ENCODE peak calls at places on chromosomes 12 and 14, in eight cellular contexts. One of them, this sample, is unnamed.

GRCh38 chr14:60276347-60276746 is 27.3 kb downstream of the PPM1A start:
- DNase-seq in ovary: no peak
- DNase-seq in thoracic aorta: no peak
- DNase-seq in CD8-positive, alpha-beta T cell: no peak
- DNase-seq in tibial artery: no peak
- DNase-seq in bronchial epithelial cell: no peak
- DNase-seq in uterus: no peak
- DNase-seq in heart left ventricle: no peak
- DNase-seq in this sample: no peak

GRCh38 chr12:26658991-26659390 is 174.0 kb downstream of the ITPR2 start:
- DNase-seq in ovary: no peak
- DNase-seq in thoracic aorta: no peak
- DNase-seq in CD8-positive, alpha-beta T cell: no peak
- DNase-seq in tibial artery: no peak
- DNase-seq in bronchial epithelial cell: no peak
- DNase-seq in uterus: no peak
- DNase-seq in heart left ventricle: no peak
- DNase-seq in this sample: no peak

GRCh38 chr12:91215940-91216454 is 33.4 kb upstream of the DCN start:
- DNase-seq in ovary: no peak
- DNase-seq in thoracic aorta: no peak
- DNase-seq in CD8-positive, alpha-beta T cell: no peak
- DNase-seq in tibial artery: peak; percentile 35
- DNase-seq in bronchial epithelial cell: no peak
- DNase-seq in uterus: no peak
- DNase-seq in heart left ventricle: no peak
- DNase-seq in this sample: no peak

GRCh38 chr12:104219908-104220404 is 4.4 kb downstream of the TXNRD1 start:
- DNase-seq in ovary: no peak
- DNase-seq in thoracic aorta: no peak
- DNase-seq in CD8-positive, alpha-beta T cell: peak; percentile 58
- DNase-seq in tibial artery: peak; percentile 45
- DNase-seq in bronchial epithelial cell: peak; percentile 99
- DNase-seq in uterus: no peak
- DNase-seq in heart left ventricle: no peak
- DNase-seq in this sample: peak; percentile 12

GRCh38 chr12:27922591-27923139 is 49.9 kb downstream of the PTHLH start:
- DNase-seq in ovary: peak; percentile 36
- DNase-seq in thoracic aorta: peak; percentile 13
- DNase-seq in CD8-positive, alpha-beta T cell: no peak
- DNase-seq in tibial artery: no peak
- DNase-seq in bronchial epithelial cell: peak; percentile 94
- DNase-seq in uterus: peak; percentile 13
- DNase-seq in heart left ventricle: peak; percentile 40
- DNase-seq in this sample: peak; percentile 17

GRCh38 chr12:82682326-82682725 is 4.4 kb upstream of the TMTC2 start:
- DNase-seq in ovary: no peak
- DNase-seq in thoracic aorta: no peak
- DNase-seq in CD8-positive, alpha-beta T cell: no peak
- DNase-seq in tibial artery: no peak
- DNase-seq in bronchial epithelial cell: no peak
- DNase-seq in uterus: no peak
- DNase-seq in heart left ventricle: no peak
- DNase-seq in this sample: no peak

GRCh38 chr14:36518586-36519430 is 1.2 kb downstream of the NKX2-1 start:
- DNase-seq in ovary: no peak
- DNase-seq in thoracic aorta: no peak
- DNase-seq in CD8-positive, alpha-beta T cell: no peak
- DNase-seq in tibial artery: no peak
- DNase-seq in bronchial epithelial cell: no peak
- DNase-seq in uterus: no peak
- DNase-seq in heart left ventricle: no peak
- DNase-seq in this sample: no peak

GRCh38 chr14:53304726-53305381 is 151.7 kb upstream of the DDHD1 start:
- DNase-seq in ovary: no peak
- DNase-seq in thoracic aorta: no peak
- DNase-seq in CD8-positive, alpha-beta T cell: no peak
- DNase-seq in tibial artery: no peak
- DNase-seq in bronchial epithelial cell: no peak
- DNase-seq in uterus: no peak
- DNase-seq in heart left ventricle: no peak
- DNase-seq in this sample: no peak

GRCh38 chr14:105315211-105315721 is 718 bp downstream of the PACS2 start:
- DNase-seq in ovary: peak; percentile 57
- DNase-seq in thoracic aorta: no peak
- DNase-seq in CD8-positive, alpha-beta T cell: peak; percentile 61
- DNase-seq in tibial artery: peak; percentile 34
- DNase-seq in bronchial epithelial cell: peak; percentile 20
- DNase-seq in uterus: no peak
- DNase-seq in heart left ventricle: no peak
- DNase-seq in this sample: peak; percentile 29

GRCh38 chr14:76772300-76773187 is 11.3 kb downstream of the VASH1 start:
- DNase-seq in ovary: peak; percentile 85
- DNase-seq in thoracic aorta: peak; percentile 60
- DNase-seq in CD8-positive, alpha-beta T cell: no peak
- DNase-seq in tibial artery: peak; percentile 78
- DNase-seq in bronchial epithelial cell: no peak
- DNase-seq in uterus: peak; percentile 83
- DNase-seq in heart left ventricle: peak; percentile 87
- DNase-seq in this sample: no peak

GRCh38 chr12:132260721-132261120 is 68.7 kb downstream of the GALNT9 start:
- DNase-seq in ovary: no peak
- DNase-seq in thoracic aorta: no peak
- DNase-seq in CD8-positive, alpha-beta T cell: no peak
- DNase-seq in tibial artery: no peak
- DNase-seq in bronchial epithelial cell: no peak
- DNase-seq in uterus: no peak
- DNase-seq in heart left ventricle: no peak
- DNase-seq in this sample: no peak

GRCh38 chr14:47539065-47539464 is 136.3 kb downstream of the MDGA2 start:
- DNase-seq in ovary: no peak
- DNase-seq in thoracic aorta: no peak
- DNase-seq in CD8-positive, alpha-beta T cell: no peak
- DNase-seq in tibial artery: no peak
- DNase-seq in bronchial epithelial cell: peak; percentile 1
- DNase-seq in uterus: no peak
- DNase-seq in heart left ventricle: no peak
- DNase-seq in this sample: no peak

GRCh38 chr14:24838945-24839616 is 205.1 kb upstream of the GZMB start:
- DNase-seq in ovary: no peak
- DNase-seq in thoracic aorta: no peak
- DNase-seq in CD8-positive, alpha-beta T cell: no peak
- DNase-seq in tibial artery: no peak
- DNase-seq in bronchial epithelial cell: no peak
- DNase-seq in uterus: no peak
- DNase-seq in heart left ventricle: peak; percentile 57
- DNase-seq in this sample: peak; percentile 17

GRCh38 chr12:112294793-112295192 is 87.4 kb downstream of the HECTD4 start:
- DNase-seq in ovary: no peak
- DNase-seq in thoracic aorta: no peak
- DNase-seq in CD8-positive, alpha-beta T cell: no peak
- DNase-seq in tibial artery: no peak
- DNase-seq in bronchial epithelial cell: peak; percentile 27
- DNase-seq in uterus: no peak
- DNase-seq in heart left ventricle: no peak
- DNase-seq in this sample: no peak

GRCh38 chr12:116532986-116533342 is 26.2 kb upstream of the MAP1LC3B2 start:
- DNase-seq in ovary: no peak
- DNase-seq in thoracic aorta: no peak
- DNase-seq in CD8-positive, alpha-beta T cell: no peak
- DNase-seq in tibial artery: no peak
- DNase-seq in bronchial epithelial cell: no peak
- DNase-seq in uterus: no peak
- DNase-seq in heart left ventricle: no peak
- DNase-seq in this sample: no peak

GRCh38 chr14:65101631-65102440 is 481 bp downstream of the MAX start:
- DNase-seq in ovary: peak; percentile 65
- DNase-seq in thoracic aorta: no peak
- DNase-seq in CD8-positive, alpha-beta T cell: peak; percentile 59
- DNase-seq in tibial artery: peak; percentile 29
- DNase-seq in bronchial epithelial cell: no peak
- DNase-seq in uterus: no peak
- DNase-seq in heart left ventricle: peak; percentile 47
- DNase-seq in this sample: no peak

GRCh38 chr12:52835271-52836041 is 1.3 kb upstream of the KRT79 start:
- DNase-seq in ovary: no peak
- DNase-seq in thoracic aorta: no peak
- DNase-seq in CD8-positive, alpha-beta T cell: no peak
- DNase-seq in tibial artery: no peak
- DNase-seq in bronchial epithelial cell: no peak
- DNase-seq in uterus: no peak
- DNase-seq in heart left ventricle: no peak
- DNase-seq in this sample: no peak

GRCh38 chr14:84375235-84375634 is 1154.7 kb upstream of the FLRT2 start:
- DNase-seq in ovary: no peak
- DNase-seq in thoracic aorta: no peak
- DNase-seq in CD8-positive, alpha-beta T cell: no peak
- DNase-seq in tibial artery: no peak
- DNase-seq in bronchial epithelial cell: no peak
- DNase-seq in uterus: no peak
- DNase-seq in heart left ventricle: no peak
- DNase-seq in this sample: no peak

GRCh38 chr12:70709022-70709421 is 71.8 kb upstream of the PTPRB start:
- DNase-seq in ovary: no peak
- DNase-seq in thoracic aorta: no peak
- DNase-seq in CD8-positive, alpha-beta T cell: no peak
- DNase-seq in tibial artery: no peak
- DNase-seq in bronchial epithelial cell: no peak
- DNase-seq in uterus: no peak
- DNase-seq in heart left ventricle: no peak
- DNase-seq in this sample: no peak

GRCh38 chr14:24051162-24051788 is 534 bp upstream of the CARMIL3 start:
- DNase-seq in ovary: no peak
- DNase-seq in thoracic aorta: no peak
- DNase-seq in CD8-positive, alpha-beta T cell: no peak
- DNase-seq in tibial artery: no peak
- DNase-seq in bronchial epithelial cell: no peak
- DNase-seq in uterus: no peak
- DNase-seq in heart left ventricle: no peak
- DNase-seq in this sample: no peak

GRCh38 chr14:25680934-25681333 is 631.0 kb upstream of the STXBP6 start:
- DNase-seq in ovary: no peak
- DNase-seq in thoracic aorta: no peak
- DNase-seq in CD8-positive, alpha-beta T cell: no peak
- DNase-seq in tibial artery: no peak
- DNase-seq in bronchial epithelial cell: no peak
- DNase-seq in uterus: no peak
- DNase-seq in heart left ventricle: no peak
- DNase-seq in this sample: no peak

GRCh38 chr14:99395904-99396530 is 84.6 kb downstream of the SETD3 start:
- DNase-seq in ovary: no peak
- DNase-seq in thoracic aorta: no peak
- DNase-seq in CD8-positive, alpha-beta T cell: peak; percentile 34
- DNase-seq in tibial artery: no peak
- DNase-seq in bronchial epithelial cell: peak; percentile 72
- DNase-seq in uterus: no peak
- DNase-seq in heart left ventricle: no peak
- DNase-seq in this sample: no peak

GRCh38 chr12:113242018-113242418 is 20.8 kb downstream of the TPCN1 start:
- DNase-seq in ovary: no peak
- DNase-seq in thoracic aorta: no peak
- DNase-seq in CD8-positive, alpha-beta T cell: no peak
- DNase-seq in tibial artery: no peak
- DNase-seq in bronchial epithelial cell: peak; percentile 88
- DNase-seq in uterus: no peak
- DNase-seq in heart left ventricle: no peak
- DNase-seq in this sample: peak; percentile 72

GRCh38 chr12:5429741-5430557 is 2.0 kb upstream of the NTF3 start:
- DNase-seq in ovary: no peak
- DNase-seq in thoracic aorta: no peak
- DNase-seq in CD8-positive, alpha-beta T cell: no peak
- DNase-seq in tibial artery: no peak
- DNase-seq in bronchial epithelial cell: no peak
- DNase-seq in uterus: no peak
- DNase-seq in heart left ventricle: no peak
- DNase-seq in this sample: no peak

GRCh38 chr12:5433081-5433839 is 1.4 kb downstream of the NTF3 start:
- DNase-seq in ovary: peak; percentile 63
- DNase-seq in thoracic aorta: no peak
- DNase-seq in CD8-positive, alpha-beta T cell: no peak
- DNase-seq in tibial artery: peak; percentile 49
- DNase-seq in bronchial epithelial cell: no peak
- DNase-seq in uterus: no peak
- DNase-seq in heart left ventricle: no peak
- DNase-seq in this sample: no peak

GRCh38 chr12:5432011-5432400 is at the start of gene NTF3:
- DNase-seq in ovary: peak; percentile 74
- DNase-seq in thoracic aorta: no peak
- DNase-seq in CD8-positive, alpha-beta T cell: no peak
- DNase-seq in tibial artery: no peak
- DNase-seq in bronchial epithelial cell: no peak
- DNase-seq in uterus: no peak
- DNase-seq in heart left ventricle: no peak
- DNase-seq in this sample: peak; percentile 51

GRCh38 chr12:5430639-5431603 is 987 bp upstream of the NTF3 start:
- DNase-seq in ovary: peak; percentile 44
- DNase-seq in thoracic aorta: no peak
- DNase-seq in CD8-positive, alpha-beta T cell: no peak
- DNase-seq in tibial artery: no peak
- DNase-seq in bronchial epithelial cell: no peak
- DNase-seq in uterus: no peak
- DNase-seq in heart left ventricle: no peak
- DNase-seq in this sample: no peak

GRCh38 chr12:5428332-5429221 is 3.3 kb upstream of the NTF3 start:
- DNase-seq in ovary: no peak
- DNase-seq in thoracic aorta: no peak
- DNase-seq in CD8-positive, alpha-beta T cell: no peak
- DNase-seq in tibial artery: no peak
- DNase-seq in bronchial epithelial cell: no peak
- DNase-seq in uterus: no peak
- DNase-seq in heart left ventricle: no peak
- DNase-seq in this sample: no peak
- H3K4me3 ChIP-seq in ovary: no peak overlapping the region
- H3K4me3 ChIP-seq in thoracic aorta: no peak overlapping the region
- H3K4me3 ChIP-seq in CD8-positive, alpha-beta T cell: no peak overlapping the region
- H3K4me3 ChIP-seq in tibial artery: no peak overlapping the region
- H3K4me3 ChIP-seq in bronchial epithelial cell: no peak overlapping the region
- H3K4me3 ChIP-seq in uterus: no peak overlapping the region
- H3K4me3 ChIP-seq in heart left ventricle: no peak overlapping the region
- H3K4me3 ChIP-seq in this sample: no peak overlapping the region

GRCh38 chr12:49348781-49349180 is 2.1 kb downstream of the DNAJC22 start:
- DNase-seq in ovary: no peak
- DNase-seq in thoracic aorta: no peak
- DNase-seq in CD8-positive, alpha-beta T cell: no peak
- DNase-seq in tibial artery: no peak
- DNase-seq in bronchial epithelial cell: no peak
- DNase-seq in uterus: no peak
- DNase-seq in heart left ventricle: no peak
- DNase-seq in this sample: no peak
- H3K27me3 ChIP-seq in ovary: peaks cover 22% of the 10 kb centered on the region
- H3K27me3 ChIP-seq in thoracic aorta: peaks cover 23% of the 10 kb centered on the region
- H3K27me3 ChIP-seq in CD8-positive, alpha-beta T cell: peaks cover 28% of the 10 kb centered on the region
- H3K27me3 ChIP-seq in tibial artery: peaks cover 3% of the 10 kb centered on the region
- H3K27me3 ChIP-seq in bronchial epithelial cell: peaks cover 15% of the 10 kb centered on the region
- H3K27me3 ChIP-seq in uterus: peaks cover 16% of the 10 kb centered on the region
- H3K27me3 ChIP-seq in heart left ventricle: peaks cover 92% of the 10 kb centered on the region
- H3K27me3 ChIP-seq in this sample: peaks cover 11% of the 10 kb centered on the region

GRCh38 chr12:128531153-128531552 is 264.2 kb downstream of the TMEM132C start:
- DNase-seq in ovary: no peak
- DNase-seq in thoracic aorta: no peak
- DNase-seq in CD8-positive, alpha-beta T cell: no peak
- DNase-seq in tibial artery: no peak
- DNase-seq in bronchial epithelial cell: no peak
- DNase-seq in uterus: no peak
- DNase-seq in heart left ventricle: no peak
- DNase-seq in this sample: no peak
- TF ChIP-seq CTCF in ovary: no peak
- TF ChIP-seq CTCF in thoracic aorta: no peak
- TF ChIP-seq CTCF in CD8-positive, alpha-beta T cell: no peak
- TF ChIP-seq CTCF in tibial artery: no peak
- TF ChIP-seq CTCF in bronchial epithelial cell: no peak
- TF ChIP-seq CTCF in uterus: no peak
- TF ChIP-seq CTCF in heart left ventricle: no peak
- TF ChIP-seq CTCF in this sample: no peak

GRCh38 chr12:77062396-77062795 is 3.0 kb downstream of the E2F7 start:
- DNase-seq in ovary: no peak
- DNase-seq in thoracic aorta: no peak
- DNase-seq in CD8-positive, alpha-beta T cell: no peak
- DNase-seq in tibial artery: no peak
- DNase-seq in bronchial epithelial cell: no peak
- DNase-seq in uterus: no peak
- DNase-seq in heart left ventricle: no peak
- DNase-seq in this sample: no peak
- H3K4me3 ChIP-seq in ovary: no peak overlapping the region
- H3K4me3 ChIP-seq in thoracic aorta: peak overlapping the region; percentile 40
- H3K4me3 ChIP-seq in CD8-positive, alpha-beta T cell: no peak overlapping the region
- H3K4me3 ChIP-seq in tibial artery: peak overlapping the region; percentile 9
- H3K4me3 ChIP-seq in bronchial epithelial cell: no peak overlapping the region
- H3K4me3 ChIP-seq in uterus: no peak overlapping the region
- H3K4me3 ChIP-seq in heart left ventricle: peak overlapping the region; percentile 31
- H3K4me3 ChIP-seq in this sample: no peak overlapping the region